ENCODE peak calls at places on chromosomes 7 and 10, in eight cellular contexts. One of them, this sample, is unnamed.
A peak's percentile ranks its signal among the peaks of the same experiment; 100 is the strongest.

GRCh38 chr10:112950714-112951348 is 784 bp downstream of the TCF7L2 start:
- DNase-seq in fibroblast of mammary gland: no peak
- DNase-seq in A549: peak; percentile 64
- DNase-seq in stomach: no peak
- DNase-seq in natural killer cell: peak; percentile 19
- DNase-seq in progenitor cell of endocrine pancreas: no peak
- DNase-seq in ovary: peak; percentile 52
- DNase-seq in transverse colon: peak; percentile 24
- DNase-seq in this sample: no peak

GRCh38 chr7:145909956-145910611 is 206.5 kb upstream of the CNTNAP2 start:
- DNase-seq in transverse colon: no peak
- DNase-seq in fibroblast of mammary gland: peak; percentile 13
- DNase-seq in A549: no peak
- DNase-seq in stomach: no peak
- DNase-seq in ovary: no peak
- DNase-seq in progenitor cell of endocrine pancreas: no peak
- DNase-seq in natural killer cell: no peak
- DNase-seq in this sample: no peak

GRCh38 chr7:74658171-74659004 is 870 bp downstream of the GTF2I start:
- DNase-seq in natural killer cell: peak; percentile 87
- DNase-seq in progenitor cell of endocrine pancreas: peak; percentile 96
- DNase-seq in transverse colon: peak; percentile 94
- DNase-seq in ovary: peak; percentile 94
- DNase-seq in fibroblast of mammary gland: peak; percentile 85
- DNase-seq in stomach: peak; percentile 95
- DNase-seq in A549: peak; percentile 93
- DNase-seq in this sample: peak; percentile 91

GRCh38 chr7:116525298-116525912 is 569 bp downstream of the CAV1 start:
- DNase-seq in stomach: peak; percentile 41
- DNase-seq in ovary: peak; percentile 53
- DNase-seq in A549: peak; percentile 45
- DNase-seq in natural killer cell: peak; percentile 31
- DNase-seq in progenitor cell of endocrine pancreas: peak; percentile 14
- DNase-seq in fibroblast of mammary gland: no peak
- DNase-seq in transverse colon: peak; percentile 43
- DNase-seq in this sample: no peak

GRCh38 chr10:42753126-42753506 is 29.5 kb upstream of the BMS1 start:
- DNase-seq in fibroblast of mammary gland: peak; percentile 72
- DNase-seq in progenitor cell of endocrine pancreas: peak; percentile 78
- DNase-seq in natural killer cell: peak; percentile 50
- DNase-seq in transverse colon: peak; percentile 83
- DNase-seq in ovary: peak; percentile 61
- DNase-seq in stomach: peak; percentile 83
- DNase-seq in A549: peak; percentile 75
- DNase-seq in this sample: peak; percentile 61

GRCh38 chr7:130998993-130999602 is 265.1 kb upstream of the KLF14 start:
- DNase-seq in progenitor cell of endocrine pancreas: no peak
- DNase-seq in transverse colon: no peak
- DNase-seq in ovary: no peak
- DNase-seq in natural killer cell: no peak
- DNase-seq in fibroblast of mammary gland: peak; percentile 65
- DNase-seq in stomach: no peak
- DNase-seq in A549: no peak
- DNase-seq in this sample: no peak

GRCh38 chr10:118615888-118616287 is 20.4 kb upstream of the PRLHR start:
- DNase-seq in progenitor cell of endocrine pancreas: no peak
- DNase-seq in fibroblast of mammary gland: peak; percentile 31
- DNase-seq in stomach: no peak
- DNase-seq in ovary: no peak
- DNase-seq in transverse colon: no peak
- DNase-seq in A549: no peak
- DNase-seq in natural killer cell: no peak
- DNase-seq in this sample: peak; percentile 2

GRCh38 chr7:19920200-19920599 is 146.8 kb upstream of the TMEM196 start:
- DNase-seq in A549: no peak
- DNase-seq in fibroblast of mammary gland: peak; percentile 61
- DNase-seq in progenitor cell of endocrine pancreas: no peak
- DNase-seq in ovary: no peak
- DNase-seq in natural killer cell: no peak
- DNase-seq in transverse colon: no peak
- DNase-seq in stomach: no peak
- DNase-seq in this sample: peak; percentile 29

GRCh38 chr10:121655254-121656142 is 57.3 kb upstream of the FGFR2 start:
- DNase-seq in natural killer cell: no peak
- DNase-seq in ovary: no peak
- DNase-seq in A549: no peak
- DNase-seq in progenitor cell of endocrine pancreas: no peak
- DNase-seq in transverse colon: no peak
- DNase-seq in fibroblast of mammary gland: no peak
- DNase-seq in stomach: no peak
- DNase-seq in this sample: no peak

GRCh38 chr7:143910473-143911248 is 8.7 kb upstream of the TCAF1 start:
- DNase-seq in stomach: no peak
- DNase-seq in natural killer cell: no peak
- DNase-seq in transverse colon: no peak
- DNase-seq in A549: no peak
- DNase-seq in fibroblast of mammary gland: no peak
- DNase-seq in progenitor cell of endocrine pancreas: no peak
- DNase-seq in ovary: no peak
- DNase-seq in this sample: no peak

GRCh38 chr7:82468435-82468834 is 24.9 kb upstream of the CACNA2D1 start:
- DNase-seq in progenitor cell of endocrine pancreas: no peak
- DNase-seq in fibroblast of mammary gland: no peak
- DNase-seq in ovary: no peak
- DNase-seq in stomach: no peak
- DNase-seq in transverse colon: no peak
- DNase-seq in natural killer cell: no peak
- DNase-seq in A549: no peak
- DNase-seq in this sample: no peak

GRCh38 chr7:28347462-28347861 is 64.9 kb upstream of the CREB5 start:
- DNase-seq in transverse colon: no peak
- DNase-seq in A549: no peak
- DNase-seq in stomach: no peak
- DNase-seq in natural killer cell: no peak
- DNase-seq in progenitor cell of endocrine pancreas: no peak
- DNase-seq in ovary: no peak
- DNase-seq in fibroblast of mammary gland: peak; percentile 91
- DNase-seq in this sample: peak; percentile 92

GRCh38 chr7:79936281-79936983 is 198.2 kb upstream of the GNAI1 start:
- DNase-seq in transverse colon: no peak
- DNase-seq in stomach: no peak
- DNase-seq in fibroblast of mammary gland: peak; percentile 6
- DNase-seq in progenitor cell of endocrine pancreas: no peak
- DNase-seq in A549: no peak
- DNase-seq in ovary: no peak
- DNase-seq in natural killer cell: no peak
- DNase-seq in this sample: no peak

GRCh38 chr7:815284-816216 is 16.7 kb upstream of the SUN1 start:
- DNase-seq in stomach: no peak
- DNase-seq in A549: peak; percentile 48
- DNase-seq in transverse colon: peak; percentile 46
- DNase-seq in ovary: peak; percentile 46
- DNase-seq in fibroblast of mammary gland: no peak
- DNase-seq in natural killer cell: no peak
- DNase-seq in progenitor cell of endocrine pancreas: peak; percentile 81
- DNase-seq in this sample: no peak

GRCh38 chr7:151349507-151349853 is 7.9 kb downstream of the NUB1 start:
- DNase-seq in fibroblast of mammary gland: no peak
- DNase-seq in ovary: no peak
- DNase-seq in stomach: no peak
- DNase-seq in progenitor cell of endocrine pancreas: no peak
- DNase-seq in natural killer cell: no peak
- DNase-seq in transverse colon: peak; percentile 37
- DNase-seq in A549: no peak
- DNase-seq in this sample: no peak

GRCh38 chr7:151351967-151352366 is 10.4 kb downstream of the NUB1 start:
- DNase-seq in transverse colon: no peak
- DNase-seq in progenitor cell of endocrine pancreas: no peak
- DNase-seq in natural killer cell: no peak
- DNase-seq in ovary: no peak
- DNase-seq in stomach: no peak
- DNase-seq in A549: no peak
- DNase-seq in fibroblast of mammary gland: no peak
- DNase-seq in this sample: no peak

GRCh38 chr7:151348970-151349369 is 7.4 kb downstream of the NUB1 start:
- DNase-seq in natural killer cell: no peak
- DNase-seq in stomach: no peak
- DNase-seq in ovary: no peak
- DNase-seq in transverse colon: no peak
- DNase-seq in A549: no peak
- DNase-seq in fibroblast of mammary gland: no peak
- DNase-seq in progenitor cell of endocrine pancreas: no peak
- DNase-seq in this sample: no peak

GRCh38 chr7:151352512-151352911 is 10.9 kb downstream of the NUB1 start:
- DNase-seq in A549: no peak
- DNase-seq in stomach: no peak
- DNase-seq in ovary: no peak
- DNase-seq in natural killer cell: no peak
- DNase-seq in fibroblast of mammary gland: no peak
- DNase-seq in transverse colon: no peak
- DNase-seq in progenitor cell of endocrine pancreas: no peak
- DNase-seq in this sample: no peak

GRCh38 chr7:151351027-151351426 is 9.4 kb downstream of the NUB1 start:
- DNase-seq in ovary: no peak
- DNase-seq in A549: peak; percentile 32
- DNase-seq in stomach: no peak
- DNase-seq in progenitor cell of endocrine pancreas: no peak
- DNase-seq in natural killer cell: no peak
- DNase-seq in transverse colon: peak; percentile 26
- DNase-seq in fibroblast of mammary gland: no peak
- DNase-seq in this sample: no peak
- TF ChIP-seq CTCF in ovary: no peak
- TF ChIP-seq CTCF in A549: peak; percentile 35
- TF ChIP-seq CTCF in stomach: no peak
- TF ChIP-seq CTCF in progenitor cell of endocrine pancreas: peak; percentile 28
- TF ChIP-seq CTCF in natural killer cell: no peak
- TF ChIP-seq CTCF in transverse colon: no peak
- TF ChIP-seq CTCF in fibroblast of mammary gland: peak; percentile 17
- TF ChIP-seq CTCF in this sample: no peak

GRCh38 chr10:114403545-114404161 is 649 bp downstream of the AFAP1L2 start:
- DNase-seq in progenitor cell of endocrine pancreas: no peak
- DNase-seq in natural killer cell: no peak
- DNase-seq in ovary: peak; percentile 59
- DNase-seq in transverse colon: peak; percentile 24
- DNase-seq in fibroblast of mammary gland: no peak
- DNase-seq in stomach: no peak
- DNase-seq in A549: peak; percentile 33
- DNase-seq in this sample: no peak
- TF ChIP-seq CTCF in progenitor cell of endocrine pancreas: peak; percentile 29
- TF ChIP-seq CTCF in natural killer cell: no peak
- TF ChIP-seq CTCF in ovary: no peak
- TF ChIP-seq CTCF in transverse colon: peak; percentile 18
- TF ChIP-seq CTCF in fibroblast of mammary gland: no peak
- TF ChIP-seq CTCF in stomach: no peak
- TF ChIP-seq CTCF in A549: peak; percentile 50
- TF ChIP-seq CTCF in this sample: no peak

GRCh38 chr10:64731016-64731415 is 1209.8 kb downstream of the REEP3 start:
- DNase-seq in natural killer cell: no peak
- DNase-seq in fibroblast of mammary gland: no peak
- DNase-seq in A549: no peak
- DNase-seq in stomach: no peak
- DNase-seq in ovary: no peak
- DNase-seq in transverse colon: no peak
- DNase-seq in progenitor cell of endocrine pancreas: no peak
- DNase-seq in this sample: no peak

GRCh38 chr10:64732372-64732715 is 1211.1 kb downstream of the REEP3 start:
- DNase-seq in progenitor cell of endocrine pancreas: no peak
- DNase-seq in A549: no peak
- DNase-seq in ovary: no peak
- DNase-seq in natural killer cell: no peak
- DNase-seq in fibroblast of mammary gland: no peak
- DNase-seq in stomach: no peak
- DNase-seq in transverse colon: no peak
- DNase-seq in this sample: no peak

GRCh38 chr10:64738462-64738861 is 1217.3 kb downstream of the REEP3 start:
- DNase-seq in progenitor cell of endocrine pancreas: no peak
- DNase-seq in transverse colon: no peak
- DNase-seq in fibroblast of mammary gland: no peak
- DNase-seq in ovary: no peak
- DNase-seq in A549: no peak
- DNase-seq in natural killer cell: no peak
- DNase-seq in stomach: no peak
- DNase-seq in this sample: no peak

GRCh38 chr10:64733980-64734379 is 1212.8 kb downstream of the REEP3 start:
- DNase-seq in progenitor cell of endocrine pancreas: no peak
- DNase-seq in transverse colon: peak; percentile 9
- DNase-seq in ovary: no peak
- DNase-seq in fibroblast of mammary gland: no peak
- DNase-seq in natural killer cell: no peak
- DNase-seq in A549: peak; percentile 45
- DNase-seq in stomach: peak; percentile 28
- DNase-seq in this sample: no peak
- TF ChIP-seq CTCF in progenitor cell of endocrine pancreas: peak; percentile 63
- TF ChIP-seq CTCF in transverse colon: peak; percentile 32
- TF ChIP-seq CTCF in ovary: no peak
- TF ChIP-seq CTCF in fibroblast of mammary gland: no peak
- TF ChIP-seq CTCF in natural killer cell: no peak
- TF ChIP-seq CTCF in A549: peak; percentile 42
- TF ChIP-seq CTCF in stomach: no peak
- TF ChIP-seq CTCF in this sample: no peak

GRCh38 chr10:123999956-124000615 is 93.3 kb downstream of the CHST15 start:
- DNase-seq in ovary: no peak
- DNase-seq in A549: no peak
- DNase-seq in fibroblast of mammary gland: no peak
- DNase-seq in natural killer cell: no peak
- DNase-seq in stomach: no peak
- DNase-seq in transverse colon: no peak
- DNase-seq in progenitor cell of endocrine pancreas: no peak
- DNase-seq in this sample: no peak

GRCh38 chr10:123997486-123998196 is 95.8 kb downstream of the CHST15 start:
- DNase-seq in ovary: no peak
- DNase-seq in natural killer cell: no peak
- DNase-seq in A549: peak; percentile 55
- DNase-seq in transverse colon: no peak
- DNase-seq in progenitor cell of endocrine pancreas: no peak
- DNase-seq in fibroblast of mammary gland: peak; percentile 99
- DNase-seq in stomach: no peak
- DNase-seq in this sample: peak; percentile 98

GRCh38 chr10:123998197-123999141 is 94.9 kb downstream of the CHST15 start:
- DNase-seq in ovary: no peak
- DNase-seq in A549: no peak
- DNase-seq in progenitor cell of endocrine pancreas: no peak
- DNase-seq in stomach: no peak
- DNase-seq in fibroblast of mammary gland: no peak
- DNase-seq in natural killer cell: no peak
- DNase-seq in transverse colon: no peak
- DNase-seq in this sample: no peak

GRCh38 chr10:124000792-124001201 is 92.6 kb downstream of the CHST15 start:
- DNase-seq in transverse colon: no peak
- DNase-seq in fibroblast of mammary gland: peak; percentile 83
- DNase-seq in stomach: no peak
- DNase-seq in A549: no peak
- DNase-seq in ovary: no peak
- DNase-seq in natural killer cell: no peak
- DNase-seq in progenitor cell of endocrine pancreas: no peak
- DNase-seq in this sample: peak; percentile 33

DNA sequence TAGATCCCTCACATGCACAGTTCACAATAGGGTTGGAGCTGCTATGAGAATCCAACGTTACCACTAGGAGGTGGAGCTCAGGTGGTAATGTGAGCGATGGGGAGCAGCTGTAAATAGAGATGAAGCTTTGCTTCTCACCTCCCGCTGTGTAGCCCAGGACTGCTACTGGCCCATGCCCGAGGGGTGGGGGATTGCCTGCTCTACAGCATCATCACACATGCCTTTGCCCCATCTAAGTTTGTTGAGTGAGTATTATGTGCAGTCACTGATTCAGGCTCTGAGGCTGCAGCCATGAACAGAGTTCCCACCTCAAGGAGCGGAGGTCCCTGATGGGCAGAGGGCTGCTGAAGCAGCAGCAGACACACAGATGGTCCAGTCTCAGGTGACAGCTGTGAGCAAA is 94.1 kb downstream of the CHST15 start:
- DNase-seq in progenitor cell of endocrine pancreas: no peak
- DNase-seq in natural killer cell: no peak
- DNase-seq in transverse colon: no peak
- DNase-seq in A549: no peak
- DNase-seq in ovary: no peak
- DNase-seq in fibroblast of mammary gland: no peak
- DNase-seq in stomach: no peak
- DNase-seq in this sample: no peak
- TF ChIP-seq CTCF in progenitor cell of endocrine pancreas: no peak
- TF ChIP-seq CTCF in natural killer cell: no peak
- TF ChIP-seq CTCF in transverse colon: no peak
- TF ChIP-seq CTCF in A549: no peak
- TF ChIP-seq CTCF in ovary: no peak
- TF ChIP-seq CTCF in fibroblast of mammary gland: no peak
- TF ChIP-seq CTCF in stomach: no peak
- TF ChIP-seq CTCF in this sample: peak; percentile 7